ENCODE peak calls at places on chromosomes 7 and 10, in ten cellular contexts. A, V, H, P, R, E, X, S, W and Y are unnamed samples.

GRCh38 chr10:30436200-30436599 is 2.2 kb downstream of the MAP3K8 start:
- DNase-seq in A (no peak), V (peak; percentile 67), H (peak; percentile 73), P (peak; percentile 73), R (no peak), E (no peak), X (no peak), S (no peak), W (no peak), Y (peak; percentile 25)

GRCh38 chr7:2953588-2954407 is 89.9 kb downstream of the CARD11 start:
- DNase-seq in A (no peak), V (no peak), H (no peak), P (no peak), R (no peak), E (no peak), X (no peak), S (peak; percentile 37), W (no peak), Y (no peak)

GRCh38 chr10:58475322-58476277 is 37.1 kb upstream of the BICC1 start:
- DNase-seq in A (no peak), V (no peak), H (no peak), P (no peak), R (no peak), E (no peak), X (no peak), S (no peak), W (no peak), Y (no peak)

GRCh38 chr10:5266804-5267203 is 70.2 kb downstream of the AKR1C4 start:
- DNase-seq in A (no peak), V (no peak), H (no peak), P (no peak), R (no peak), E (no peak), X (no peak), S (no peak), W (no peak), Y (no peak)

GRCh38 chr10:122957474-122957873 is 3.4 kb upstream of the C10orf88 start:
- DNase-seq in A (no peak), V (no peak), H (no peak), P (no peak), R (no peak), E (no peak), X (no peak), S (no peak), W (no peak), Y (no peak)

GRCh38 chr10:63713191-63714144 is 192.3 kb downstream of the REEP3 start:
- DNase-seq in A (peak; percentile 15), V (peak; percentile 96), H (no peak), P (no peak), R (peak; percentile 85), E (no peak), X (peak; percentile 58), S (no peak), W (peak; percentile 89), Y (peak; percentile 81)

GRCh38 chr7:73881352-73882059 is 20.5 kb downstream of the TMEM270 start:
- DNase-seq in A (no peak), V (no peak), H (no peak), P (no peak), R (no peak), E (no peak), X (no peak), S (no peak), W (no peak), Y (no peak)

GRCh38 chr7:105010538-105011523 is 3.2 kb upstream of the KMT2E start:
- DNase-seq in A (no peak), V (no peak), H (no peak), P (no peak), R (no peak), E (no peak), X (no peak), S (no peak), W (no peak), Y (no peak)

GRCh38 chr10:93068411-93069244 is 5.1 kb upstream of the CYP26A1 start:
- DNase-seq in A (no peak), V (peak; percentile 57), H (no peak), P (no peak), R (no peak), E (peak; percentile 25), X (no peak), S (no peak), W (no peak), Y (no peak)

GRCh38 chr7:15323545-15323944 is 238.3 kb downstream of the AGMO start:
- DNase-seq in A (no peak), V (no peak), H (no peak), P (no peak), R (no peak), E (no peak), X (no peak), S (no peak), W (no peak), Y (no peak)

GRCh38 chr10:48209246-48209645 is 65.2 kb downstream of the FRMPD2 start:
- DNase-seq in A (no peak), V (no peak), H (no peak), P (no peak), R (no peak), E (no peak), X (no peak), S (no peak), W (no peak), Y (no peak)

GRCh38 chr7:98203261-98203963 is 7.8 kb upstream of the BHLHA15 start:
- DNase-seq in A (no peak), V (no peak), H (no peak), P (no peak), R (no peak), E (no peak), X (no peak), S (peak; percentile 36), W (no peak), Y (peak; percentile 34)

GRCh38 chr10:49131507-49132385 is 2.1 kb downstream of the FAM170B start:
- DNase-seq in A (no peak), V (no peak), H (no peak), P (no peak), R (peak; percentile 52), E (no peak), X (no peak), S (no peak), W (no peak), Y (no peak)

GRCh38 chr10:121886997-121887622 is 40.7 kb downstream of the ATE1 start:
- DNase-seq in A (peak; percentile 27), V (peak; percentile 75), H (peak; percentile 4), P (peak; percentile 64), R (peak; percentile 40), E (peak; percentile 33), X (peak; percentile 69), S (peak; percentile 8), W (no peak), Y (peak; percentile 61)

GRCh38 chr10:45640049-45640448 is 32.5 kb downstream of the ZFAND4 start:
- DNase-seq in A (no peak), V (no peak), H (no peak), P (no peak), R (no peak), E (no peak), X (no peak), S (no peak), W (no peak), Y (peak; percentile 35)

GRCh38 chr10:132420469-132421376 is 23.7 kb downstream of the PWWP2B start:
- DNase-seq in A (no peak), V (no peak), H (no peak), P (peak; percentile 82), R (peak; percentile 51), E (peak; percentile 59), X (peak; percentile 74), S (no peak), W (no peak), Y (peak; percentile 70)

GRCh38 chr7:34488766-34489165 is 169.3 kb upstream of the NPSR1 start:
- DNase-seq in A (no peak), V (no peak), H (no peak), P (no peak), R (no peak), E (no peak), X (no peak), S (no peak), W (no peak), Y (no peak)

GRCh38 chr7:77238703-77239136 is 39.1 kb upstream of the FGL2 start:
- DNase-seq in A (no peak), V (no peak), H (no peak), P (peak; percentile 96), R (no peak), E (peak; percentile 44), X (no peak), S (no peak), W (peak; percentile 47), Y (no peak)

GRCh38 chr10:103871006-103871405 is 15.6 kb upstream of the SH3PXD2A start:
- DNase-seq in A (no peak), V (no peak), H (no peak), P (no peak), R (no peak), E (no peak), X (no peak), S (no peak), W (no peak), Y (no peak)

GRCh38 chr10:3987142-3987974 is 202.3 kb upstream of the KLF6 start:
- DNase-seq in A (no peak), V (no peak), H (no peak), P (no peak), R (no peak), E (no peak), X (no peak), S (no peak), W (no peak), Y (no peak)

GRCh38 chr10:3825244-3825643 is 40.2 kb upstream of the KLF6 start:
- DNase-seq in A (no peak), V (no peak), H (no peak), P (no peak), R (no peak), E (no peak), X (no peak), S (no peak), W (no peak), Y (no peak)

GRCh38 chr7:113200281-113200680 is 81.9 kb upstream of the SMIM30 start:
- DNase-seq in A (no peak), V (no peak), H (no peak), P (no peak), R (no peak), E (no peak), X (no peak), S (no peak), W (no peak), Y (no peak)

GRCh38 chr10:20330246-20330645 is 514.0 kb downstream of the PLXDC2 start:
- DNase-seq in A (no peak), V (no peak), H (no peak), P (no peak), R (no peak), E (no peak), X (no peak), S (no peak), W (no peak), Y (no peak)

GRCh38 chr7:92422926-92423325 is 24.4 kb upstream of the GATAD1 start:
- DNase-seq in A (no peak), V (no peak), H (no peak), P (no peak), R (no peak), E (no peak), X (no peak), S (no peak), W (no peak), Y (no peak)

GRCh38 chr7:152180587-152180986 is 155.1 kb downstream of the GALNT11 start:
- DNase-seq in A (no peak), V (no peak), H (no peak), P (no peak), R (no peak), E (no peak), X (no peak), S (no peak), W (no peak), Y (no peak)

GRCh38 chr7:157744786-157745601 is 408.2 kb downstream of the DNAJB6 start:
- DNase-seq in A (no peak), V (no peak), H (no peak), P (no peak), R (no peak), E (no peak), X (no peak), S (no peak), W (no peak), Y (no peak)

GRCh38 chr10:103040424-103040823 is 122.3 kb downstream of the CNNM2 start:
- DNase-seq in A (no peak), V (no peak), H (peak; percentile 12), P (no peak), R (no peak), E (no peak), X (no peak), S (no peak), W (no peak), Y (no peak)

GRCh38 chr7:119175916-119176627 is 951.6 kb downstream of the ANKRD7 start:
- DNase-seq in A (peak; percentile 1), V (peak; percentile 91), H (no peak), P (peak; percentile 56), R (no peak), E (no peak), X (peak; percentile 31), S (no peak), W (no peak), Y (peak; percentile 47)